ENCODE peak calls at places on chromosomes 16 and 17, in eight cellular contexts. One of them, this sample, is unnamed.

GRCh38 chr16:680967-681745 is 946 bp downstream of the STUB1 start:
- DNase-seq in heart left ventricle: no peak
- DNase-seq in A549: peak
- DNase-seq in fibroblast of mammary gland: peak
- DNase-seq in HFFc6: peak
- DNase-seq in left kidney: no peak
- DNase-seq in amniotic stem cell: no peak
- DNase-seq in ureter: no peak
- DNase-seq in this sample: no peak

GRCh38 chr16:27400751-27401620 is 988 bp upstream of the IL21R start:
- DNase-seq in amniotic stem cell: no peak
- DNase-seq in fibroblast of mammary gland: peak
- DNase-seq in heart left ventricle: no peak
- DNase-seq in HFFc6: peak
- DNase-seq in ureter: no peak
- DNase-seq in left kidney: no peak
- DNase-seq in A549: no peak
- DNase-seq in this sample: no peak

GRCh38 chr17:65074778-65075250 is 18.3 kb upstream of the GNA13 start:
- DNase-seq in fibroblast of mammary gland: no peak
- DNase-seq in heart left ventricle: peak
- DNase-seq in left kidney: peak
- DNase-seq in A549: peak
- DNase-seq in HFFc6: no peak
- DNase-seq in amniotic stem cell: no peak
- DNase-seq in ureter: peak
- DNase-seq in this sample: no peak

GRCh38 chr17:53900951-53901350 is 78.2 kb downstream of the KIF2B start:
- DNase-seq in HFFc6: no peak
- DNase-seq in left kidney: no peak
- DNase-seq in amniotic stem cell: no peak
- DNase-seq in heart left ventricle: no peak
- DNase-seq in fibroblast of mammary gland: no peak
- DNase-seq in A549: no peak
- DNase-seq in ureter: no peak
- DNase-seq in this sample: no peak

GRCh38 chr16:278863-279366 is 1.5 kb upstream of the ARHGDIG start:
- DNase-seq in A549: peak
- DNase-seq in heart left ventricle: no peak
- DNase-seq in amniotic stem cell: no peak
- DNase-seq in ureter: peak
- DNase-seq in fibroblast of mammary gland: peak
- DNase-seq in left kidney: peak
- DNase-seq in HFFc6: peak
- DNase-seq in this sample: peak

GRCh38 chr17:63446981-63447687 is 1.0 kb upstream of the CYB561 start:
- DNase-seq in fibroblast of mammary gland: no peak
- DNase-seq in HFFc6: no peak
- DNase-seq in left kidney: peak
- DNase-seq in ureter: no peak
- DNase-seq in heart left ventricle: no peak
- DNase-seq in amniotic stem cell: no peak
- DNase-seq in A549: no peak
- DNase-seq in this sample: peak

GRCh38 chr17:71494456-71494855 is 626.4 kb upstream of the SOX9 start:
- DNase-seq in HFFc6: peak
- DNase-seq in amniotic stem cell: no peak
- DNase-seq in left kidney: no peak
- DNase-seq in heart left ventricle: no peak
- DNase-seq in fibroblast of mammary gland: no peak
- DNase-seq in A549: no peak
- DNase-seq in ureter: no peak
- DNase-seq in this sample: no peak

GRCh38 chr17:75771334-75772281 is 6.6 kb upstream of the GALK1 start:
- DNase-seq in left kidney: no peak
- DNase-seq in amniotic stem cell: no peak
- DNase-seq in heart left ventricle: no peak
- DNase-seq in ureter: no peak
- DNase-seq in HFFc6: no peak
- DNase-seq in A549: no peak
- DNase-seq in fibroblast of mammary gland: peak
- DNase-seq in this sample: no peak

GRCh38 chr16:4414187-4414909 is 2.0 kb downstream of the CORO7 start:
- DNase-seq in HFFc6: no peak
- DNase-seq in fibroblast of mammary gland: no peak
- DNase-seq in left kidney: no peak
- DNase-seq in heart left ventricle: no peak
- DNase-seq in ureter: no peak
- DNase-seq in amniotic stem cell: no peak
- DNase-seq in A549: no peak
- DNase-seq in this sample: no peak

GRCh38 chr17:38908676-38909181 is 16.7 kb upstream of the LASP1NB start:
- DNase-seq in HFFc6: no peak
- DNase-seq in fibroblast of mammary gland: no peak
- DNase-seq in ureter: no peak
- DNase-seq in heart left ventricle: no peak
- DNase-seq in left kidney: peak
- DNase-seq in A549: no peak
- DNase-seq in amniotic stem cell: no peak
- DNase-seq in this sample: no peak

GRCh38 chr17:76581515-76581914 is 4.1 kb downstream of the ST6GALNAC2 start:
- DNase-seq in amniotic stem cell: no peak
- DNase-seq in heart left ventricle: no peak
- DNase-seq in fibroblast of mammary gland: no peak
- DNase-seq in HFFc6: no peak
- DNase-seq in left kidney: no peak
- DNase-seq in A549: no peak
- DNase-seq in ureter: no peak
- DNase-seq in this sample: no peak

GRCh38 chr17:45168991-45169752 is 7.5 kb downstream of the HEXIM2 start:
- DNase-seq in fibroblast of mammary gland: no peak
- DNase-seq in left kidney: no peak
- DNase-seq in amniotic stem cell: no peak
- DNase-seq in heart left ventricle: no peak
- DNase-seq in A549: no peak
- DNase-seq in HFFc6: no peak
- DNase-seq in ureter: no peak
- DNase-seq in this sample: no peak

GRCh38 chr16:8986818-8987191 is 23.1 kb upstream of the USP7 start:
- DNase-seq in fibroblast of mammary gland: no peak
- DNase-seq in amniotic stem cell: no peak
- DNase-seq in A549: no peak
- DNase-seq in left kidney: no peak
- DNase-seq in ureter: no peak
- DNase-seq in heart left ventricle: no peak
- DNase-seq in HFFc6: no peak
- DNase-seq in this sample: no peak

GRCh38 chr17:73776978-73777567 is 132.8 kb upstream of the SDK2 start:
- DNase-seq in heart left ventricle: no peak
- DNase-seq in amniotic stem cell: no peak
- DNase-seq in A549: no peak
- DNase-seq in left kidney: no peak
- DNase-seq in fibroblast of mammary gland: peak
- DNase-seq in ureter: no peak
- DNase-seq in HFFc6: no peak
- DNase-seq in this sample: no peak

This sample was measured in PC-9.